ENCODE peak calls at places on chromosomes 11 and 22, in nine cellular contexts. I, A, Z, M, E, W, S, B and D are unnamed samples.

GRCh38 chr11:16603245-16603644 is 135.2 kb upstream of the C11orf58 start:
- DNase-seq in I (no peak), A (no peak), Z (no peak), M (no peak), E (no peak), W (no peak), S (no peak), B (no peak), D (no peak)

GRCh38 chr11:113160652-113161051 is 153.7 kb upstream of the TTC12 start:
- DNase-seq in I (no peak), A (no peak), Z (no peak), M (no peak), E (no peak), W (no peak), S (no peak), B (no peak), D (no peak)

GRCh38 chr11:43942651-43943356 is 367 bp downstream of the C11orf96 start:
- DNase-seq in I (no peak), A (no peak), Z (peak), M (peak), E (no peak), W (no peak), S (no peak), B (peak), D (no peak)

GRCh38 chr22:46233231-46233630 is 16.9 kb downstream of the CDPF1 start:
- DNase-seq in I (peak), A (peak), Z (no peak), M (peak), E (peak), W (no peak), S (no peak), B (peak), D (peak)

GRCh38 chr11:46263120-46263519 is 14.3 kb upstream of the CREB3L1 start:
- DNase-seq in I (no peak), A (no peak), Z (no peak), M (no peak), E (no peak), W (no peak), S (no peak), B (no peak), D (no peak)

GRCh38 chr22:36081023-36081431 is 52.4 kb upstream of the RBFOX2 start:
- DNase-seq in I (no peak), A (no peak), Z (no peak), M (peak), E (peak), W (no peak), S (no peak), B (peak), D (no peak)

GRCh38 chr11:64008283-64008931 is 22.2 kb downstream of the OTUB1 start:
- DNase-seq in I (no peak), A (no peak), Z (no peak), M (no peak), E (no peak), W (no peak), S (no peak), B (no peak), D (no peak)

GRCh38 chr11:125165111-125165663 is 636 bp downstream of the PKNOX2 start:
- DNase-seq in I (peak), A (no peak), Z (peak), M (no peak), E (peak), W (no peak), S (peak), B (peak), D (no peak)

GRCh38 chr11:690738-691633 is 4.0 kb downstream of the DEAF1 start:
- DNase-seq in I (no peak), A (peak), Z (no peak), M (peak), E (no peak), W (no peak), S (no peak), B (no peak), D (no peak)

GRCh38 chr11:47177846-47178245 is 1.2 kb upstream of the ARFGAP2 start:
- DNase-seq in I (no peak), A (no peak), Z (no peak), M (no peak), E (no peak), W (no peak), S (no peak), B (no peak), D (no peak)

GRCh38 chr11:22666700-22667439 is 459 bp downstream of the GAS2 start:
- DNase-seq in I (peak), A (peak), Z (peak), M (peak), E (no peak), W (no peak), S (no peak), B (no peak), D (peak)

GRCh38 chr22:20084547-20085413 is 4.7 kb downstream of the DGCR8 start:
- DNase-seq in I (no peak), A (no peak), Z (no peak), M (peak), E (no peak), W (no peak), S (peak), B (no peak), D (no peak)

GRCh38 chr11:87236368-87236767 is 198.6 kb downstream of the TMEM135 start:
- DNase-seq in I (no peak), A (no peak), Z (no peak), M (no peak), E (no peak), W (no peak), S (no peak), B (peak), D (no peak)

GRCh38 chr11:9771126-9771624 is 107.3 kb downstream of the SWAP70 start:
- DNase-seq in I (no peak), A (no peak), Z (no peak), M (no peak), E (no peak), W (no peak), S (no peak), B (no peak), D (no peak)

GRCh38 chr11:120217941-120218694 is 7.3 kb downstream of the OAF start:
- DNase-seq in I (no peak), A (no peak), Z (no peak), M (no peak), E (no peak), W (no peak), S (no peak), B (no peak), D (peak)

GRCh38 chr11:7657306-7658025 is 15.8 kb downstream of the CYB5R2 start:
- DNase-seq in I (no peak), A (no peak), Z (no peak), M (peak), E (peak), W (peak), S (no peak), B (peak), D (peak)

GRCh38 chr22:46297151-46297819 is 615 bp downstream of the GTSE1 start:
- DNase-seq in I (no peak), A (no peak), Z (no peak), M (no peak), E (peak), W (peak), S (peak), B (peak), D (no peak)

GRCh38 chr11:65663634-65664200 is 1.0 kb upstream of the RELA start:
- DNase-seq in I (no peak), A (no peak), Z (no peak), M (peak), E (peak), W (no peak), S (no peak), B (peak), D (peak)

GRCh38 chr11:77821349-77821851 is 456 bp downstream of the AAMDC start:
- DNase-seq in I (no peak), A (no peak), Z (peak), M (peak), E (peak), W (no peak), S (no peak), B (peak), D (peak)

GRCh38 chr22:46611189-46611588 is 9.0 kb upstream of the GRAMD4 start:
- DNase-seq in I (no peak), A (no peak), Z (no peak), M (no peak), E (no peak), W (no peak), S (no peak), B (no peak), D (no peak)

GRCh38 chr11:19602406-19602805 is 110.2 kb upstream of the NAV2 start:
- DNase-seq in I (no peak), A (no peak), Z (no peak), M (no peak), E (no peak), W (no peak), S (no peak), B (peak), D (no peak)

GRCh38 chr11:44774131-44774530 is 47.4 kb downstream of the TSPAN18 start:
- DNase-seq in I (no peak), A (no peak), Z (no peak), M (no peak), E (no peak), W (no peak), S (no peak), B (peak), D (peak)

GRCh38 chr22:44972363-44973083 is 37.3 kb downstream of the PHF21B start:
- DNase-seq in I (no peak), A (no peak), Z (no peak), M (no peak), E (no peak), W (no peak), S (peak), B (no peak), D (peak)

GRCh38 chr11:110297726-110298297 is 1.4 kb upstream of the RDX start:
- DNase-seq in I (no peak), A (no peak), Z (no peak), M (no peak), E (no peak), W (no peak), S (no peak), B (peak), D (no peak)

GRCh38 chr11:101870510-101870909 is 44.3 kb upstream of the CEP126 start:
- DNase-seq in I (no peak), A (no peak), Z (no peak), M (peak), E (peak), W (peak), S (no peak), B (peak), D (no peak)

GRCh38 chr22:38740116-38740723 is 15.6 kb downstream of the SUN2 start:
- DNase-seq in I (no peak), A (no peak), Z (no peak), M (no peak), E (no peak), W (no peak), S (no peak), B (no peak), D (no peak)

GRCh38 chr11:45664376-45665205 is 831 bp downstream of the CHST1 start:
- DNase-seq in I (no peak), A (no peak), Z (no peak), M (no peak), E (no peak), W (no peak), S (no peak), B (no peak), D (no peak)

GRCh38 chr11:74069146-74070046 is 60.5 kb upstream of the UCP3 start:
- DNase-seq in I (no peak), A (no peak), Z (no peak), M (no peak), E (no peak), W (no peak), S (peak), B (peak), D (no peak)

GRCh38 chr11:128715691-128716153 is 21.9 kb downstream of the FLI1 start:
- DNase-seq in I (no peak), A (no peak), Z (no peak), M (peak), E (peak), W (no peak), S (peak), B (peak), D (no peak)

GRCh38 chr22:24271406-24271760 is 752 bp downstream of the SPECC1L start:
- DNase-seq in I (no peak), A (no peak), Z (no peak), M (peak), E (no peak), W (no peak), S (no peak), B (peak), D (no peak)

GRCh38 chr22:46748948-46749681 is 11.1 kb upstream of the CERK start:
- DNase-seq in I (no peak), A (no peak), Z (peak), M (peak), E (no peak), W (no peak), S (no peak), B (peak), D (no peak)